ENCODE peak calls at places on chromosomes 5 and 9, in six cellular contexts. X is neural progenitor cell; K is CD8-positive, alpha-beta T cell; U is PC-9; N is adrenal gland; D is astrocyte. R is an unnamed sample.

GRCh38 chr9:122277285-122277897 is 12.7 kb downstream of the MRRF start:
- DNase-seq in X (no peak), K (no peak), U (no peak), N (no peak), D (no peak), R (no peak)

GRCh38 chr5:135466178-135467050 is 14.3 kb upstream of the TIFAB start:
- DNase-seq in X (peak; percentile 93), K (peak; percentile 65), U (no peak), N (peak; percentile 78), D (peak; percentile 21), R (peak; percentile 62)

GRCh38 chr9:114030364-114030763 is 47.7 kb downstream of the AMBP start:
- DNase-seq in X (no peak), K (no peak), U (no peak), N (no peak), D (no peak), R (no peak)

GRCh38 chr5:177308740-177309139 is 3.0 kb downstream of the MXD3 start:
- DNase-seq in X (no peak), K (no peak), U (no peak), N (no peak), D (no peak), R (no peak)

GRCh38 chr9:129483467-129484324 is 137.2 kb downstream of the C9orf50 start:
- DNase-seq in X (peak; percentile 60), K (peak; percentile 45), U (peak; percentile 77), N (peak; percentile 88), D (peak; percentile 87), R (peak; percentile 64)

GRCh38 chr5:149422429-149423286 is 43.6 kb upstream of the IL17B start:
- DNase-seq in X (peak; percentile 52), K (no peak), U (no peak), N (peak; percentile 84), D (peak; percentile 82), R (peak; percentile 63)

GRCh38 chr9:138052635-138053320 is 175.2 kb downstream of the CACNA1B start:
- DNase-seq in X (peak; percentile 0), K (no peak), U (no peak), N (peak; percentile 7), D (no peak), R (no peak)

GRCh38 chr5:157915638-157916037 is 56.7 kb upstream of the CLINT1 start:
- DNase-seq in X (no peak), K (no peak), U (no peak), N (peak; percentile 88), D (peak; percentile 55), R (peak; percentile 84)

GRCh38 chr5:112186401-112186990 is 232.6 kb downstream of the EPB41L4A start:
- DNase-seq in X (peak; percentile 55), K (no peak), U (no peak), N (no peak), D (peak; percentile 23), R (peak; percentile 44)

GRCh38 chr5:103891151-103891550 is 328.6 kb upstream of the NUDT12 start:
- DNase-seq in X (no peak), K (no peak), U (no peak), N (no peak), D (peak; percentile 25), R (no peak)

GRCh38 chr5:160266752-160267345 is 37.5 kb downstream of the FABP6 start:
- DNase-seq in X (no peak), K (no peak), U (no peak), N (no peak), D (no peak), R (no peak)

GRCh38 chr9:16434522-16434921 is 435.9 kb downstream of the BNC2 start:
- DNase-seq in X (no peak), K (no peak), U (no peak), N (no peak), D (peak; percentile 84), R (no peak)

GRCh38 chr5:150121448-150122157 is 34.0 kb downstream of the PDGFRB start:
- DNase-seq in X (no peak), K (no peak), U (no peak), N (no peak), D (no peak), R (no peak)

DNA sequence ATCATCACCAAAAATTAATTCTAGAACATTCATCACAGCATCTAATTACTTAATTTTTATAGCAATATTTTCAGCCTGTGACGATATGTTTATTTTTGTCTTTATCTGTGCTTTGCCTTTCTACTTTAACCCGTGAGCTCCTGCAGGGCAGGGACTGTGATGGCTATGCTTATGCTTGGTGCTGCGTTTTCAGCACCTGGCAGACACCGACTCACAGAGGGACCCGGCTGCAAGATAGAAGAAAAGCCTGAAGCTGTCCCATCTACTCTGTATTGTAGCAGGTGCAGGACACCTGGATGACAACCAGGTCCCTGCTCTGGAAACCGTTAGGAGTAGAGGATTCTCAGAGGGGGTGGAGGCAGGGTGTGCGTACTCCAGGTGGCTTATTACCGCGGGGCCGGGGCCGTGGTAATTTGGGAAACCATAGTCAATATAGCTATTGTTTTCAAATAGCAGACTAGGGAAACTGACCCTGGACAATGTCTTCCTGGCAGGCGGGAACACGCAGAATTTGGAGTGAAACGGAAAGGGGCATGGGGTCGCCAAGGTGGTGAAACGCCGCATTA is 140.2 kb upstream of the PALM2AKAP2 start:
- DNase-seq in X (peak; percentile 9), K (no peak), U (no peak), N (no peak), D (no peak), R (no peak)
- H3K27me3 ChIP-seq in X (peaks cover 76% of the 10 kb centered on the region), K (no peaks in the 10 kb centered on the region), U (peaks cover 12% of the 10 kb centered on the region), N (peaks cover 43% of the 10 kb centered on the region), D (peaks cover 54% of the 10 kb centered on the region), R (peaks cover 31% of the 10 kb centered on the region)

DNA sequence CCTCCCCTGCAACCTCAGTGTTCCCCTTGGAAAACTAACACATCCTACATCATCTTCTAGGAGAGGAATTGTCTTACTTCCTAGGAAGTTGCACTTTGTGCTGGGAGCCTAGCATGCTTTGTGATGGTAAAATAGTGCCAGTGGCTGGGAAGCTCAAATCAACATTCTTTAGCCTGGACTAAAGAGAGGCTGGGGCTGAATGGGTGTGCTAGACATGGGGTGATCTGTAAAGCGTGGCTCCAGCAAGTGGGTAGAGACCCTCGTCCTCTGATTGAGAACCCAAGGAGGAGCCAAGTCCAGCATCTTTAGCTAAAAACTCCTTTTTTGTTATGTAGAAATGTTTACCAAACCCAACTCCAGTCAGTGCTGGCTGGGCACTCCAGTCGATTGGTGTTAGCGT is 6.2 kb upstream of the LHX2 start:
- DNase-seq in X (peak; percentile 71), K (no peak), U (no peak), N (no peak), D (no peak), R (no peak)
- H3K27me3 ChIP-seq in X (peaks cover 97% of the 10 kb centered on the region), K (peaks cover 62% of the 10 kb centered on the region), U (peaks cover 20% of the 10 kb centered on the region), N (peaks cover 91% of the 10 kb centered on the region), D (peaks cover 99% of the 10 kb centered on the region), R (peaks cover 100% of the 10 kb centered on the region)

GRCh38 chr5:10331341-10331796 is 22.1 kb upstream of the MARCHF6 start:
- DNase-seq in X (no peak), K (no peak), U (no peak), N (no peak), D (peak; percentile 75), R (no peak)

GRCh38 chr5:10334830-10335229 is 18.7 kb upstream of the MARCHF6 start:
- DNase-seq in X (no peak), K (no peak), U (no peak), N (no peak), D (no peak), R (no peak)

GRCh38 chr5:10332301-10332700 is 21.2 kb upstream of the MARCHF6 start:
- DNase-seq in X (no peak), K (no peak), U (no peak), N (no peak), D (no peak), R (no peak)

GRCh38 chr5:10335711-10336470 is 17.6 kb upstream of the MARCHF6 start:
- DNase-seq in X (no peak), K (no peak), U (no peak), N (no peak), D (no peak), R (no peak)

GRCh38 chr5:10333154-10334006 is 20.1 kb upstream of the MARCHF6 start:
- DNase-seq in X (peak; percentile 72), K (no peak), U (no peak), N (peak; percentile 53), D (no peak), R (peak; percentile 39)
- H3K27me3 ChIP-seq in X (peaks cover 71% of the 10 kb centered on the region), K (peaks cover 12% of the 10 kb centered on the region), U (peaks cover 11% of the 10 kb centered on the region), N (no peaks in the 10 kb centered on the region), D (no peaks in the 10 kb centered on the region), R (peaks cover 9% of the 10 kb centered on the region)

DNA sequence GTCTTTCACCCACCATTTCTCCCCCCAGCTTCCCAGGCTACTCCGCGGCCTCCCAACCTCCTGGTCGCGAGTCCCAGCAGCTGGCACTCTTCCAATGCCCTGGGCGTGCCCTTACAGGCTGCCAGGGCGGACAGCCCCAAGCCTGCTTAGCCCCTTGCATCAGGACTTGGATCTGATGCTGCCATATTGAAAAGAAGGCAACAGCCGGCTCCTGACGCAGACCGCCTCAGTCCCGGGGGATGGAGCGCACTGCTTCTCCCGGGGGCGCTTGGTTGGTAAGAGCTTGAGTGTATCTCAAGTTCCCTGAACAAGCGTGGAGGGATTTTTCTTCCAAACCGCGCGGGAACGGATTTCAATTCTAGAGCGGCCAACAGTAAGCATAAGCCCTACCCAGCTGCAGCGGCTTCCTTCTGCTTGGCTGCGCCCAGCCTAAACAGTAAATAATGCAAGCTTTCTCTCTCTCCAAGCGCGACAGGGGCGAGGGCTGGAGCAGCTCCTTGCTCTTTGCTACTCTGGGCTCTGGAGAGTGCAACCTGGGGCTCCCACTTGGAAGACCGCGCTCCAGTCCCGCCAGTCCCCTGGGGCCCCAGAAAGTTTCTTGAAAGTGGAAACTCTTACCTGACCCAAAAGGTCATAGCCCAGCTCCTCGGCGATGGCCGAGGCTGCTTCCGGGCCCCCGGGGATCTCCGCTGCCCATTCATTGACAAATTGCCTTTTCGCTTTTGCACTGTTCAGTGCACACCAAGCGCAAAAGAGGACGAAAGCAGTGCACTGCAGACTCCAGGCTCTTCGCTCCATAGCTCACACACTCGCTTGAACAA is 593 bp downstream of the PCSK1 start:
- DNase-seq in X (peak; percentile 85), K (no peak), U (no peak), N (peak; percentile 31), D (peak; percentile 81), R (peak; percentile 12)
- H3K27me3 ChIP-seq in X (peaks cover 81% of the 10 kb centered on the region), K (peaks cover 31% of the 10 kb centered on the region), U (peaks cover 20% of the 10 kb centered on the region), N (peaks cover 36% of the 10 kb centered on the region), D (peaks cover 23% of the 10 kb centered on the region), R (peaks cover 34% of the 10 kb centered on the region)